ENCODE peak calls at places on chromosomes 12 and 14, in five cellular contexts. One of them, this sample, is unnamed.

GRCh38 chr14:26448181-26448855 is 149.5 kb downstream of the NOVA1 start:
- DNase-seq in PC-3: no peak
- DNase-seq in colonic mucosa: no peak
- DNase-seq in HFF-Myc: no peak
- DNase-seq in A549: no peak
- DNase-seq in this sample: no peak

GRCh38 chr12:40587970-40588369 is 104.3 kb upstream of the CNTN1 start:
- DNase-seq in PC-3: no peak
- DNase-seq in HFF-Myc: no peak
- DNase-seq in A549: no peak
- DNase-seq in colonic mucosa: no peak
- DNase-seq in this sample: no peak

GRCh38 chr12:117241697-117242096 is 51.4 kb upstream of the FBXO21 start:
- DNase-seq in A549: no peak
- DNase-seq in PC-3: no peak
- DNase-seq in colonic mucosa: no peak
- DNase-seq in HFF-Myc: no peak
- DNase-seq in this sample: no peak

GRCh38 chr14:68476212-68476964 is 316.5 kb downstream of the ZFP36L1 start:
- DNase-seq in PC-3: peak; percentile 85
- DNase-seq in colonic mucosa: no peak
- DNase-seq in HFF-Myc: no peak
- DNase-seq in A549: no peak
- DNase-seq in this sample: peak; percentile 85

GRCh38 chr12:100156731-100157426 is 14.2 kb upstream of the BLTP3B start:
- DNase-seq in A549: no peak
- DNase-seq in colonic mucosa: no peak
- DNase-seq in PC-3: no peak
- DNase-seq in HFF-Myc: no peak
- DNase-seq in this sample: no peak

GRCh38 chr14:64726585-64726890 is 22.3 kb downstream of the PLEKHG3 start:
- DNase-seq in HFF-Myc: no peak
- DNase-seq in A549: peak; percentile 82
- DNase-seq in PC-3: peak; percentile 96
- DNase-seq in colonic mucosa: peak; percentile 94
- DNase-seq in this sample: no peak

GRCh38 chr12:131108171-131108955 is 154.7 kb downstream of the ADGRD1 start:
- DNase-seq in HFF-Myc: no peak
- DNase-seq in A549: no peak
- DNase-seq in colonic mucosa: no peak
- DNase-seq in PC-3: no peak
- DNase-seq in this sample: no peak

GRCh38 chr14:49950275-49951250 is 57.7 kb downstream of the ARF6 start:
- DNase-seq in A549: no peak
- DNase-seq in colonic mucosa: peak; percentile 93
- DNase-seq in HFF-Myc: no peak
- DNase-seq in PC-3: peak; percentile 96
- DNase-seq in this sample: no peak

GRCh38 chr12:16515666-16516065 is 90.3 kb downstream of the LMO3 start:
- DNase-seq in A549: no peak
- DNase-seq in HFF-Myc: no peak
- DNase-seq in PC-3: peak; percentile 29
- DNase-seq in colonic mucosa: no peak
- DNase-seq in this sample: no peak

GRCh38 chr14:75344396-75344795 is 65.8 kb downstream of the FOS start:
- DNase-seq in HFF-Myc: no peak
- DNase-seq in colonic mucosa: no peak
- DNase-seq in PC-3: no peak
- DNase-seq in A549: no peak
- DNase-seq in this sample: no peak

GRCh38 chr12:116443706-116444589 is 115.2 kb upstream of the MAP1LC3B2 start:
- DNase-seq in A549: no peak
- DNase-seq in HFF-Myc: no peak
- DNase-seq in colonic mucosa: no peak
- DNase-seq in PC-3: no peak
- DNase-seq in this sample: no peak

DNA sequence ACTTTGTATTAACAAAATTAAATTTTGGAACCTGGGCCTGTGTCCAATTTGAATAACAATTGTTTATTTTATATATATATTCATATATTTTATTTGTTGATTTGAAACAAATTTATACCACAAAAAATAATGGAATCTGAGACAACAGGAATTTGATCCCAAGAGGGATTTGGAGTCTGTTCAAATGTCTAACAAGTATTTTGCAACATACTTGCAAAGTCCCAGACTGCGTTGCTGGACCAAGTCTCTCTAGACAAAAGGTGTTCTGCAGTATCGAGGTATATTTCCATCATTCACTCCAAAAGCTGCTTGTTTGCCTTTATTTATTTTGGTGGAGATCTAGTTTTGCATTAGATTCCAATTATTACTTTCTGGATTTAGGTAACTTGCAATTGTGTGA is 68.7 kb upstream of the PTPRR start:
- DNase-seq in A549: no peak
- DNase-seq in PC-3: no peak
- DNase-seq in HFF-Myc: no peak
- DNase-seq in colonic mucosa: no peak
- DNase-seq in this sample: no peak
- TF ChIP-seq CTCF in A549: no peak
- TF ChIP-seq CTCF in PC-3: no peak
- TF ChIP-seq CTCF in HFF-Myc: no peak
- TF ChIP-seq CTCF in colonic mucosa: no peak
- TF ChIP-seq CTCF in this sample: no peak

GRCh38 chr12:11763760-11764520 is 114.5 kb downstream of the ETV6 start:
- DNase-seq in colonic mucosa: no peak
- DNase-seq in A549: no peak
- DNase-seq in PC-3: no peak
- DNase-seq in HFF-Myc: no peak
- DNase-seq in this sample: peak; percentile 72
- H3K4me3 ChIP-seq in colonic mucosa: no peak overlapping the region
- H3K4me3 ChIP-seq in A549: no peak overlapping the region
- H3K4me3 ChIP-seq in PC-3: no peak overlapping the region
- H3K4me3 ChIP-seq in HFF-Myc: no peak overlapping the region
- H3K4me3 ChIP-seq in this sample: no peak overlapping the region

GRCh38 chr14:71221119-71221518 is 313.9 kb downstream of the PCNX1 start:
- DNase-seq in PC-3: no peak
- DNase-seq in colonic mucosa: no peak
- DNase-seq in HFF-Myc: no peak
- DNase-seq in A549: no peak
- DNase-seq in this sample: no peak
- TF ChIP-seq CTCF in PC-3: peak; percentile 27
- TF ChIP-seq CTCF in colonic mucosa: no peak
- TF ChIP-seq CTCF in HFF-Myc: peak; percentile 31
- TF ChIP-seq CTCF in A549: no peak
- TF ChIP-seq CTCF in this sample: no peak

GRCh38 chr12:57771271-57771872 is 533 bp downstream of the METTL1 start:
- DNase-seq in colonic mucosa: peak; percentile 91
- DNase-seq in PC-3: peak; percentile 90
- DNase-seq in HFF-Myc: peak; percentile 78
- DNase-seq in A549: peak; percentile 95
- DNase-seq in this sample: peak; percentile 80
- H3K4me3 ChIP-seq in colonic mucosa: peak overlapping the region; percentile 80
- H3K4me3 ChIP-seq in PC-3: peak overlapping the region; percentile 84
- H3K4me3 ChIP-seq in HFF-Myc: peak overlapping the region; percentile 93
- H3K4me3 ChIP-seq in A549: peak overlapping the region; percentile 77
- H3K4me3 ChIP-seq in this sample: peak overlapping the region; percentile 90

GRCh38 chr14:100828448-100828834 is 2.5 kb downstream of the MEG3 start:
- DNase-seq in PC-3: no peak
- DNase-seq in HFF-Myc: no peak
- DNase-seq in A549: no peak
- DNase-seq in colonic mucosa: no peak
- DNase-seq in this sample: no peak

GRCh38 chr14:100826371-100827139 is 637 bp downstream of the MEG3 start:
- DNase-seq in HFF-Myc: no peak
- DNase-seq in A549: no peak
- DNase-seq in colonic mucosa: no peak
- DNase-seq in PC-3: no peak
- DNase-seq in this sample: no peak

GRCh38 chr14:100825691-100826331 is at the start of gene MEG3:
- DNase-seq in A549: peak; percentile 17
- DNase-seq in colonic mucosa: no peak
- DNase-seq in PC-3: no peak
- DNase-seq in HFF-Myc: peak; percentile 51
- DNase-seq in this sample: peak; percentile 59

GRCh38 chr14:100827751-100828447 is 2.0 kb downstream of the MEG3 start:
- DNase-seq in PC-3: peak; percentile 20
- DNase-seq in colonic mucosa: no peak
- DNase-seq in A549: no peak
- DNase-seq in HFF-Myc: no peak
- DNase-seq in this sample: peak; percentile 44

DNA sequence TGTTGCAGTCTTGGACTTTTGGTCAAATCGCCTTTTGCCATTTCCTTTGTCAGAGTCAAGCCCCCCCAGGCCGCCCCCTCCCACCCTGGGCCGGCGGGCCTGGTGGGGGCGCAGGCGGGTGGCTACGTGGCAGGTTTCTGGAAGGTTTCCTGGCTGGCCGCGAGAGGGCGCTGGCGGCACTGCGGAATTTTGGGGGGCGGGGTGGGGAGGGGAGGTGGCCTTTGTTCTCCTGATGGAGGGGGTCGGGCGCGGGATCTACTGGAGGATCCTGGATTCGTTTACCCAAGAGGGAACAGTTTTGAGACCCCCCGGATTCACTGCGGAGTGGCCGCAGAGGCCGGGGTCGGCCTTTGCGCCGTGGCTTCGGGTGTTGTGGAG is 1.2 kb downstream of the MEG3 start:
- DNase-seq in HFF-Myc: no peak
- DNase-seq in colonic mucosa: no peak
- DNase-seq in A549: no peak
- DNase-seq in PC-3: no peak
- DNase-seq in this sample: no peak
- TF ChIP-seq CTCF in HFF-Myc: peak; percentile 46
- TF ChIP-seq CTCF in colonic mucosa: no peak
- TF ChIP-seq CTCF in A549: peak; percentile 54
- TF ChIP-seq CTCF in PC-3: peak; percentile 52
- TF ChIP-seq CTCF in this sample: peak; percentile 54

GRCh38 chr14:71932229-71932951 is at the start of gene RGS6:
- DNase-seq in colonic mucosa: peak; percentile 28
- DNase-seq in HFF-Myc: no peak
- DNase-seq in PC-3: peak; percentile 72
- DNase-seq in A549: no peak
- DNase-seq in this sample: no peak

GRCh38 chr14:71933026-71933587 is 878 bp downstream of the RGS6 start:
- DNase-seq in PC-3: no peak
- DNase-seq in colonic mucosa: no peak
- DNase-seq in HFF-Myc: no peak
- DNase-seq in A549: no peak
- DNase-seq in this sample: no peak

GRCh38 chr14:71931492-71932228 is 569 bp upstream of the RGS6 start:
- DNase-seq in PC-3: no peak
- DNase-seq in colonic mucosa: no peak
- DNase-seq in HFF-Myc: no peak
- DNase-seq in A549: no peak
- DNase-seq in this sample: no peak
- H3K4me3 ChIP-seq in PC-3: peak overlapping the region; percentile 25
- H3K4me3 ChIP-seq in colonic mucosa: peak overlapping the region; percentile 7
- H3K4me3 ChIP-seq in HFF-Myc: no peak overlapping the region
- H3K4me3 ChIP-seq in A549: peak overlapping the region; percentile 42
- H3K4me3 ChIP-seq in this sample: no peak overlapping the region

This sample was measured in astrocyte of the cerebellum.